ENCODE peak calls at places on chromosome 14, in four cellular contexts. W is left ventricle myocardium inferior, I is left lobe of liver, L is GM20000. A is an unnamed sample.

GRCh38 chr14:59311723-59312122 is 123.3 kb downstream of the DAAM1 start:
- DNase-seq in W (no peak), L (no peak), I (no peak), A (no peak)

GRCh38 chr14:56888274-56888673 is 78.0 kb upstream of the OTX2 start:
- DNase-seq in I (no peak), L (no peak), W (no peak), A (no peak)

GRCh38 chr14:21991130-21991529 is 317.5 kb upstream of the OR4E1 start:
- DNase-seq in I (no peak), W (no peak), L (no peak), A (no peak)

GRCh38 chr14:89364316-89364715 is 52.7 kb downstream of the FOXN3 start:
- DNase-seq in W (no peak), L (no peak), I (no peak), A (no peak)

GRCh38 chr14:71355324-71356201 is 448.3 kb downstream of the PCNX1 start:
- DNase-seq in I (no peak), W (no peak), L (peak), A (no peak)

GRCh38 chr14:34496007-34496678 is 34.1 kb upstream of the SPTSSA start:
- DNase-seq in W (peak), I (peak), L (no peak), A (no peak)

GRCh38 chr14:92506230-92506629 is 7.4 kb upstream of the RIN3 start:
- DNase-seq in I (no peak), L (no peak), W (no peak), A (no peak)

GRCh38 chr14:67331368-67332125 is 28.1 kb downstream of the ATP6V1D start:
- DNase-seq in I (no peak), W (no peak), L (no peak), A (no peak)

GRCh38 chr14:59026086-59026485 is 162.4 kb upstream of the DAAM1 start:
- DNase-seq in W (no peak), I (no peak), L (no peak), A (no peak)

GRCh38 chr14:52325632-52326031 is 11.5 kb downstream of the PTGER2 start:
- DNase-seq in L (no peak), I (no peak), W (no peak), A (no peak)

GRCh38 chr14:21476526-21476924 is 234 bp downstream of the RAB2B start:
- DNase-seq in W (peak), I (peak), L (no peak), A (peak)

GRCh38 chr14:68468437-68469207 is 324.2 kb downstream of the ZFP36L1 start:
- DNase-seq in I (no peak), L (no peak), W (no peak), A (no peak)

GRCh38 chr14:34711169-34711568 is 3.2 kb downstream of the CFL2 start:
- DNase-seq in L (peak), I (no peak), W (no peak), A (no peak)

GRCh38 chr14:95509512-95509911 is 6.9 kb downstream of the SYNE3 start:
- DNase-seq in I (no peak), L (no peak), W (no peak), A (no peak)

GRCh38 chr14:101643651-101644050 is 82.4 kb downstream of the DIO3 start:
- DNase-seq in I (no peak), W (no peak), L (no peak), A (no peak)

GRCh38 chr14:92033433-92033832 is 6.4 kb downstream of the TRIP11 start:
- DNase-seq in I (no peak), L (no peak), W (no peak), A (no peak)

GRCh38 chr14:79658224-79658623 is 553.1 kb downstream of the DIO2 start:
- DNase-seq in L (no peak), W (no peak), I (no peak), A (no peak)